ENCODE peak calls at places on chromosomes 4 and X, in nine cellular contexts. M is iPS DF 6.9; D is PC-3; I is GM12865; A is CD8-positive, alpha-beta memory T cell; S is aorta; T is stomach; F is amniotic stem cell; B is anterior cingulate cortex. V is an unnamed sample.

GRCh38 chr4:46937493-46937892 is 28.4 kb upstream of the COX7B2 start:
- DNase-seq in M (no peak), D (peak; percentile 21), I (peak; percentile 10), A (no peak), S (no peak), T (no peak), F (no peak), B (no peak), V (peak; percentile 36)

GRCh38 chrX:102085706-102086105 is 39.8 kb upstream of the TCEAL2 start:
- DNase-seq in M (no peak), D (no peak), I (no peak), A (no peak), S (no peak), T (no peak), F (no peak), B (no peak), V (no peak)

GRCh38 chrX:22135171-22135711 is 103.1 kb downstream of the PHEX start:
- DNase-seq in M (no peak), D (peak; percentile 55), I (no peak), A (no peak), S (no peak), T (no peak), F (no peak), B (no peak), V (peak; percentile 80)

GRCh38 chr4:6279582-6280289 is 10.1 kb downstream of the WFS1 start:
- DNase-seq in M (no peak), D (no peak), I (no peak), A (no peak), S (no peak), T (no peak), F (no peak), B (no peak), V (no peak)

GRCh38 chr4:87188932-87189331 is 31.5 kb downstream of the KLHL8 start:
- DNase-seq in M (no peak), D (peak; percentile 15), I (no peak), A (no peak), S (no peak), T (no peak), F (no peak), B (no peak), V (no peak)

GRCh38 chrX:46782034-46782433 is 23.1 kb upstream of the SLC9A7 start:
- DNase-seq in M (no peak), D (no peak), I (no peak), A (no peak), S (no peak), T (no peak), F (no peak), B (no peak), V (no peak)

GRCh38 chrX:2412131-2412530 is 88.6 kb downstream of the DHRSX start:
- DNase-seq in M (no peak), D (no peak), I (no peak), A (no peak), S (no peak), T (no peak), F (no peak), B (no peak), V (no peak)

GRCh38 chr4:32499176-32499575 is 1779.0 kb downstream of the PCDH7 start:
- DNase-seq in M (no peak), D (no peak), I (no peak), A (no peak), S (no peak), T (no peak), F (no peak), B (no peak), V (peak; percentile 80)

GRCh38 chr4:120568736-120569135 is 353.8 kb downstream of the PRDM5 start:
- DNase-seq in M (no peak), D (no peak), I (no peak), A (no peak), S (no peak), T (no peak), F (no peak), B (no peak), V (no peak)

GRCh38 chr4:132824721-132825120 is 324.4 kb upstream of the PCDH10 start:
- DNase-seq in M (no peak), D (no peak), I (no peak), A (no peak), S (no peak), T (no peak), F (no peak), B (no peak), V (no peak)

GRCh38 chr4:8507624-8508023 is 67.0 kb downstream of the TRMT44 start:
- DNase-seq in M (no peak), D (no peak), I (no peak), A (no peak), S (no peak), T (no peak), F (no peak), B (no peak), V (no peak)

GRCh38 chrX:111519215-111519614 is 7.8 kb downstream of the SERTM2 start:
- DNase-seq in M (no peak), D (no peak), I (no peak), A (no peak), S (no peak), T (no peak), F (no peak), B (no peak), V (no peak)

V was measured in epithelial cell of esophagus.